ENCODE peak calls at places on chromosomes 4 and X, in eight cellular contexts. J, D, S, U, N, Z, R and L are unnamed samples. For H3K36me3 and H3K4me1, the result is how much of the 10 kb centered on the place peaks cover.

GRCh38 chr4:152784490-152785195 is 4.9 kb downstream of the ARFIP1 start:
- DNase-seq in J (peak), D (no peak), S (no peak), U (no peak), N (no peak), Z (no peak), R (no peak), L (no peak)

GRCh38 chr4:88497859-88498409 is 25.6 kb downstream of the PYURF start:
- DNase-seq in J (no peak), D (no peak), S (no peak), U (no peak), N (no peak), Z (no peak), R (no peak), L (no peak)

GRCh38 chrX:17376381-17377046 is 1.5 kb downstream of the NHS start:
- DNase-seq in J (no peak), D (peak), S (peak), U (no peak), N (no peak), Z (peak), R (no peak), L (no peak)

GRCh38 chrX:136953867-136954787 is 73.6 kb upstream of the RBMX start:
- DNase-seq in J (peak), D (no peak), S (peak), U (peak), N (peak), Z (peak), R (peak), L (peak)

GRCh38 chr4:98222306-98222705 is 38.9 kb upstream of the RAP1GDS1 start:
- DNase-seq in J (no peak), D (no peak), S (no peak), U (no peak), N (no peak), Z (no peak), R (no peak), L (no peak)

GRCh38 chrX:110242371-110242770 is 75.5 kb downstream of the AMMECR1 start:
- DNase-seq in J (no peak), D (no peak), S (no peak), U (no peak), N (no peak), Z (no peak), R (no peak), L (no peak)

GRCh38 chr4:44150091-44150576 is 298.5 kb downstream of the KCTD8 start:
- DNase-seq in J (peak), D (no peak), S (no peak), U (no peak), N (no peak), Z (no peak), R (no peak), L (no peak)

GRCh38 chrX:48700951-48701653 is 4.6 kb downstream of the SUV39H1 start:
- DNase-seq in J (no peak), D (no peak), S (no peak), U (no peak), N (no peak), Z (no peak), R (no peak), L (no peak)

GRCh38 chr4:158459085-158459820 is 62.4 kb upstream of the RXFP1 start:
- DNase-seq in J (no peak), D (no peak), S (no peak), U (no peak), N (no peak), Z (no peak), R (no peak), L (no peak)

DNA sequence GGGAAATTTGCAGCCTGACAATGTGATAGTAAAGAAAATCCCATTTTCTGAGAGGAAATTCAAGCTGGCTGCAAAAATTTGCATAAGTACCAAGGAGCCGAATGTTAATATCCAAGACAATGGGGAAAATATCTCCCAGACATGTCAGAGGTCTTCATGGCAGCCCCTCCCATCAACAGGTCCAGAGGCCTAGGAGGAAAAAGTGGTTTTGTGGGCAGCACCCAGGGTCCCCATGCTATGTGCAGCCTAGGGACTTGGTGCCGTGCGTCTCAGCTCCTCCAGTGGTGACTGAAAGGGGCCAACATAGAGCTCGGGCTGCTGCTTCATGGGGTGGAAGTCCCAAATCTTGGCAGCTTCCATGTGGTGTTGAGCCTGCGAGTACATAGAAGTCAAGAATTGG is 6.3 kb upstream of the UGDH start:
- DNase-seq in J (no peak), D (no peak), S (no peak), U (no peak), N (no peak), Z (no peak), R (no peak), L (no peak)
- H3K36me3 ChIP-seq in J (under half), D (under half), S (under half), U (under half), N (under half), Z (under half), R (half or more), L (under half)

DNA sequence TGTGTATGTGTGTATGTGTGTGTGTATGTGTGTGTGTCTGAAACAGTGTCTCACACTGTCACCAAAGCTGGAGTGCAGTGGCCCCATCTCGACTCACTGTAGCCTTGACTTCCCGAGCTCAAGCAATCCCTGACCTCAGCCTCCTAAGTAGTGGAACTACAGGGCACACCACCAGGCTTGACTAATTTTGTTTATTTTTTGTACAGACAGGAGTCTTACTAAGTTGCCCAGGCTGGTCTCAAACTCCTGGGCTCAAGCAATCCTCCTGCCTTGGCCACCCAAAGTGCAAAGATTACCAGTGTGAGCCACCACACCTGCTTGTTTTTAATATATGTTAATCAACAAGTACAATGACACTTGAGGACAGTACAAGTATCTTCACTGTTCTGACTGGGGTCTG is 92.4 kb downstream of the APBB2 start:
- DNase-seq in J (no peak), D (no peak), S (no peak), U (no peak), N (no peak), Z (no peak), R (no peak), L (no peak)
- H3K4me1 ChIP-seq in J (under half), D (under half), S (under half), U (under half), N (under half), Z (under half), R (under half), L (under half)

GRCh38 chr4:2942532-2943363 is 20.5 kb downstream of the NOP14 start:
- DNase-seq in J (no peak), D (peak), S (no peak), U (no peak), N (peak), Z (no peak), R (peak), L (peak)
- H3K36me3 ChIP-seq in J (half or more), D (under half), S (under half), U (under half), N (half or more), Z (half or more), R (half or more), L (half or more)

GRCh38 chrX:1464282-1465131 is 11.8 kb upstream of the ASMTL start:
- DNase-seq in J (no peak), D (peak), S (no peak), U (no peak), N (peak), Z (no peak), R (peak), L (peak)
- H3K4me1 ChIP-seq in J (under half), D (under half), S (under half), U (half or more), N (half or more), Z (under half), R (under half), L (half or more)

GRCh38 chr4:176721459-176721858 is 71.3 kb downstream of the VEGFC start:
- DNase-seq in J (no peak), D (no peak), S (no peak), U (no peak), N (no peak), Z (no peak), R (no peak), L (no peak)

GRCh38 chr4:176729489-176729888 is 63.2 kb downstream of the VEGFC start:
- DNase-seq in J (no peak), D (no peak), S (no peak), U (no peak), N (no peak), Z (no peak), R (no peak), L (no peak)

GRCh38 chr4:176726803-176727202 is 65.9 kb downstream of the VEGFC start:
- DNase-seq in J (peak), D (no peak), S (no peak), U (no peak), N (no peak), Z (no peak), R (no peak), L (no peak)
- H3K36me3 ChIP-seq in J (under half), D (under half), S (under half), U (under half), N (under half), Z (under half), R (under half), L (under half)

GRCh38 chr4:76199664-76200211 is 13.9 kb downstream of the SCARB2 start:
- DNase-seq in J (peak), D (peak), S (no peak), U (no peak), N (peak), Z (no peak), R (peak), L (no peak)

GRCh38 chr4:76198411-76199237 is 15.0 kb downstream of the SCARB2 start:
- DNase-seq in J (peak), D (peak), S (peak), U (no peak), N (no peak), Z (no peak), R (peak), L (no peak)

GRCh38 chr4:76203541-76203940 is 10.1 kb downstream of the SCARB2 start:
- DNase-seq in J (no peak), D (no peak), S (no peak), U (no peak), N (no peak), Z (no peak), R (no peak), L (no peak)

GRCh38 chr4:76197971-76198410 is 15.6 kb downstream of the SCARB2 start:
- DNase-seq in J (no peak), D (peak), S (peak), U (no peak), N (no peak), Z (peak), R (no peak), L (no peak)

GRCh38 chr4:76200771-76201224 is 12.8 kb downstream of the SCARB2 start:
- DNase-seq in J (no peak), D (no peak), S (no peak), U (no peak), N (no peak), Z (no peak), R (no peak), L (no peak)
- H3K4me1 ChIP-seq in J (under half), D (under half), S (under half), U (under half), N (under half), Z (half or more), R (half or more), L (under half)